ENCODE peak calls at places on chromosomes 1 and 21, in eight cellular contexts. One of them, this sample, is unnamed.
A peak's percentile ranks its signal among the peaks of the same experiment; 100 is the strongest.

GRCh38 chr1:27528701-27529637 is 39.0 kb upstream of the WASF2 start:
- DNase-seq in CD8-positive, alpha-beta memory T cell: no peak
- DNase-seq in T-helper 2 cell: no peak
- DNase-seq in stimulated activated CD4-positive, alpha-beta T cell treated with anti-CD3 and anti-CD28 coated beads, Interleukin-1b, Interleukin-23, amount 100 ng/mL, for 4 hours: no peak
- DNase-seq in Jurkat, Clone E6-1: no peak
- DNase-seq in NCI-H1105: peak; percentile 82
- DNase-seq in HTR-8/SVneo: no peak
- DNase-seq in heart left ventricle: peak; percentile 85
- DNase-seq in this sample: no peak

GRCh38 chr1:92259350-92259749 is 39.4 kb downstream of the GLMN start:
- DNase-seq in T-helper 2 cell: no peak
- DNase-seq in NCI-H1105: no peak
- DNase-seq in stimulated activated CD4-positive, alpha-beta T cell treated with anti-CD3 and anti-CD28 coated beads, Interleukin-1b, Interleukin-23, amount 100 ng/mL, for 4 hours: no peak
- DNase-seq in Jurkat, Clone E6-1: no peak
- DNase-seq in heart left ventricle: no peak
- DNase-seq in HTR-8/SVneo: no peak
- DNase-seq in CD8-positive, alpha-beta memory T cell: no peak
- DNase-seq in this sample: no peak

GRCh38 chr21:22224261-22224660 is 1226.1 kb downstream of the NCAM2 start:
- DNase-seq in HTR-8/SVneo: no peak
- DNase-seq in heart left ventricle: no peak
- DNase-seq in CD8-positive, alpha-beta memory T cell: no peak
- DNase-seq in Jurkat, Clone E6-1: no peak
- DNase-seq in NCI-H1105: no peak
- DNase-seq in stimulated activated CD4-positive, alpha-beta T cell treated with anti-CD3 and anti-CD28 coated beads, Interleukin-1b, Interleukin-23, amount 100 ng/mL, for 4 hours: no peak
- DNase-seq in T-helper 2 cell: no peak
- DNase-seq in this sample: no peak

GRCh38 chr1:6873298-6874015 is 88.2 kb downstream of the CAMTA1 start:
- DNase-seq in NCI-H1105: no peak
- DNase-seq in stimulated activated CD4-positive, alpha-beta T cell treated with anti-CD3 and anti-CD28 coated beads, Interleukin-1b, Interleukin-23, amount 100 ng/mL, for 4 hours: no peak
- DNase-seq in T-helper 2 cell: no peak
- DNase-seq in heart left ventricle: no peak
- DNase-seq in CD8-positive, alpha-beta memory T cell: no peak
- DNase-seq in Jurkat, Clone E6-1: no peak
- DNase-seq in HTR-8/SVneo: no peak
- DNase-seq in this sample: no peak

GRCh38 chr1:57131257-57131656 is 165.4 kb upstream of the C8B start:
- DNase-seq in HTR-8/SVneo: no peak
- DNase-seq in Jurkat, Clone E6-1: no peak
- DNase-seq in NCI-H1105: no peak
- DNase-seq in stimulated activated CD4-positive, alpha-beta T cell treated with anti-CD3 and anti-CD28 coated beads, Interleukin-1b, Interleukin-23, amount 100 ng/mL, for 4 hours: no peak
- DNase-seq in T-helper 2 cell: no peak
- DNase-seq in CD8-positive, alpha-beta memory T cell: no peak
- DNase-seq in heart left ventricle: no peak
- DNase-seq in this sample: no peak

GRCh38 chr1:26961826-26962225 is 1.6 kb upstream of the KDF1 start:
- DNase-seq in NCI-H1105: no peak
- DNase-seq in heart left ventricle: no peak
- DNase-seq in CD8-positive, alpha-beta memory T cell: no peak
- DNase-seq in HTR-8/SVneo: peak; percentile 80
- DNase-seq in T-helper 2 cell: no peak
- DNase-seq in stimulated activated CD4-positive, alpha-beta T cell treated with anti-CD3 and anti-CD28 coated beads, Interleukin-1b, Interleukin-23, amount 100 ng/mL, for 4 hours: no peak
- DNase-seq in Jurkat, Clone E6-1: no peak
- DNase-seq in this sample: peak; percentile 4

GRCh38 chr1:209692296-209692695 is 12.3 kb upstream of the HSD11B1 start:
- DNase-seq in HTR-8/SVneo: no peak
- DNase-seq in NCI-H1105: no peak
- DNase-seq in CD8-positive, alpha-beta memory T cell: no peak
- DNase-seq in heart left ventricle: no peak
- DNase-seq in Jurkat, Clone E6-1: no peak
- DNase-seq in T-helper 2 cell: no peak
- DNase-seq in stimulated activated CD4-positive, alpha-beta T cell treated with anti-CD3 and anti-CD28 coated beads, Interleukin-1b, Interleukin-23, amount 100 ng/mL, for 4 hours: no peak
- DNase-seq in this sample: no peak

GRCh38 chr1:36142121-36142520 is 7.2 kb downstream of the TRAPPC3 start:
- DNase-seq in CD8-positive, alpha-beta memory T cell: no peak
- DNase-seq in stimulated activated CD4-positive, alpha-beta T cell treated with anti-CD3 and anti-CD28 coated beads, Interleukin-1b, Interleukin-23, amount 100 ng/mL, for 4 hours: no peak
- DNase-seq in heart left ventricle: no peak
- DNase-seq in T-helper 2 cell: no peak
- DNase-seq in Jurkat, Clone E6-1: no peak
- DNase-seq in HTR-8/SVneo: no peak
- DNase-seq in NCI-H1105: peak; percentile 50
- DNase-seq in this sample: no peak

GRCh38 chr1:229478852-229479251 is 29.3 kb downstream of the NUP133 start:
- DNase-seq in stimulated activated CD4-positive, alpha-beta T cell treated with anti-CD3 and anti-CD28 coated beads, Interleukin-1b, Interleukin-23, amount 100 ng/mL, for 4 hours: no peak
- DNase-seq in NCI-H1105: no peak
- DNase-seq in T-helper 2 cell: no peak
- DNase-seq in CD8-positive, alpha-beta memory T cell: no peak
- DNase-seq in Jurkat, Clone E6-1: peak; percentile 12
- DNase-seq in HTR-8/SVneo: no peak
- DNase-seq in heart left ventricle: no peak
- DNase-seq in this sample: no peak

GRCh38 chr1:98919211-98919610 is 85.5 kb downstream of the PLPPR5 start:
- DNase-seq in stimulated activated CD4-positive, alpha-beta T cell treated with anti-CD3 and anti-CD28 coated beads, Interleukin-1b, Interleukin-23, amount 100 ng/mL, for 4 hours: no peak
- DNase-seq in T-helper 2 cell: no peak
- DNase-seq in CD8-positive, alpha-beta memory T cell: no peak
- DNase-seq in heart left ventricle: no peak
- DNase-seq in Jurkat, Clone E6-1: no peak
- DNase-seq in HTR-8/SVneo: no peak
- DNase-seq in NCI-H1105: no peak
- DNase-seq in this sample: no peak

GRCh38 chr1:10629091-10629815 is 154.5 kb downstream of the PEX14 start:
- DNase-seq in Jurkat, Clone E6-1: no peak
- DNase-seq in NCI-H1105: no peak
- DNase-seq in HTR-8/SVneo: no peak
- DNase-seq in T-helper 2 cell: no peak
- DNase-seq in heart left ventricle: no peak
- DNase-seq in stimulated activated CD4-positive, alpha-beta T cell treated with anti-CD3 and anti-CD28 coated beads, Interleukin-1b, Interleukin-23, amount 100 ng/mL, for 4 hours: no peak
- DNase-seq in CD8-positive, alpha-beta memory T cell: no peak
- DNase-seq in this sample: no peak

GRCh38 chr1:41051022-41051421 is 29.5 kb upstream of the SLFNL1 start:
- DNase-seq in CD8-positive, alpha-beta memory T cell: no peak
- DNase-seq in HTR-8/SVneo: no peak
- DNase-seq in stimulated activated CD4-positive, alpha-beta T cell treated with anti-CD3 and anti-CD28 coated beads, Interleukin-1b, Interleukin-23, amount 100 ng/mL, for 4 hours: no peak
- DNase-seq in heart left ventricle: no peak
- DNase-seq in Jurkat, Clone E6-1: no peak
- DNase-seq in NCI-H1105: no peak
- DNase-seq in T-helper 2 cell: no peak
- DNase-seq in this sample: no peak

GRCh38 chr21:15080504-15080903 is 15.7 kb upstream of the NRIP1 start:
- DNase-seq in T-helper 2 cell: no peak
- DNase-seq in stimulated activated CD4-positive, alpha-beta T cell treated with anti-CD3 and anti-CD28 coated beads, Interleukin-1b, Interleukin-23, amount 100 ng/mL, for 4 hours: no peak
- DNase-seq in Jurkat, Clone E6-1: no peak
- DNase-seq in HTR-8/SVneo: no peak
- DNase-seq in CD8-positive, alpha-beta memory T cell: no peak
- DNase-seq in NCI-H1105: peak; percentile 42
- DNase-seq in heart left ventricle: no peak
- DNase-seq in this sample: no peak

GRCh38 chr21:37914211-37914900 is 1.9 kb downstream of the KCNJ6 start:
- DNase-seq in heart left ventricle: peak; percentile 36
- DNase-seq in Jurkat, Clone E6-1: no peak
- DNase-seq in NCI-H1105: peak; percentile 53
- DNase-seq in HTR-8/SVneo: no peak
- DNase-seq in T-helper 2 cell: no peak
- DNase-seq in CD8-positive, alpha-beta memory T cell: no peak
- DNase-seq in stimulated activated CD4-positive, alpha-beta T cell treated with anti-CD3 and anti-CD28 coated beads, Interleukin-1b, Interleukin-23, amount 100 ng/mL, for 4 hours: no peak
- DNase-seq in this sample: no peak

GRCh38 chr1:177307771-177308170 is 137.0 kb downstream of the BRINP2 start:
- DNase-seq in HTR-8/SVneo: no peak
- DNase-seq in stimulated activated CD4-positive, alpha-beta T cell treated with anti-CD3 and anti-CD28 coated beads, Interleukin-1b, Interleukin-23, amount 100 ng/mL, for 4 hours: no peak
- DNase-seq in CD8-positive, alpha-beta memory T cell: no peak
- DNase-seq in Jurkat, Clone E6-1: no peak
- DNase-seq in NCI-H1105: no peak
- DNase-seq in T-helper 2 cell: no peak
- DNase-seq in heart left ventricle: no peak
- DNase-seq in this sample: no peak

GRCh38 chr1:61157420-61157987 is 75.1 kb downstream of the NFIA start:
- DNase-seq in Jurkat, Clone E6-1: peak; percentile 89
- DNase-seq in heart left ventricle: no peak
- DNase-seq in T-helper 2 cell: no peak
- DNase-seq in NCI-H1105: no peak
- DNase-seq in stimulated activated CD4-positive, alpha-beta T cell treated with anti-CD3 and anti-CD28 coated beads, Interleukin-1b, Interleukin-23, amount 100 ng/mL, for 4 hours: no peak
- DNase-seq in HTR-8/SVneo: no peak
- DNase-seq in CD8-positive, alpha-beta memory T cell: no peak
- DNase-seq in this sample: peak; percentile 45

This sample was measured in amniotic stem cell.